ENCODE peak calls at places on chromosomes 6 and 20, in four cellular contexts. R is pons, K is T follicular helper cell, X is pancreas. N is an unnamed sample.

GRCh38 chr6:111586554-111586953 is 19.1 kb downstream of the TRAF3IP2 start:
- DNase-seq in R (no peak), K (no peak), X (no peak), N (no peak)

GRCh38 chr20:61307686-61308085 is 55.6 kb downstream of the CDH4 start:
- DNase-seq in R (no peak), K (no peak), X (no peak), N (no peak)

GRCh38 chr20:57838670-57839142 is 128.9 kb upstream of the PMEPA1 start:
- DNase-seq in R (no peak), K (no peak), X (no peak), N (no peak)

GRCh38 chr6:119758385-119758784 is 408.8 kb upstream of the MAN1A1 start:
- DNase-seq in R (no peak), K (no peak), X (no peak), N (no peak)

GRCh38 chr6:52325695-52326471 is 36.1 kb upstream of the PAQR8 start:
- DNase-seq in R (no peak), K (no peak), X (no peak), N (no peak)

GRCh38 chr6:66849843-66850242 is 1142.8 kb upstream of the EYS start:
- DNase-seq in R (no peak), K (no peak), X (no peak), N (no peak)

GRCh38 chr6:34284563-34285545 is 36.0 kb upstream of the SMIM29 start:
- DNase-seq in R (peak), K (no peak), X (no peak), N (no peak)

GRCh38 chr20:47492284-47492683 is 9.4 kb upstream of the NCOA3 start:
- DNase-seq in R (no peak), K (no peak), X (no peak), N (no peak)

GRCh38 chr20:3679749-3680700 is 1.8 kb downstream of the ADAM33 start:
- DNase-seq in R (no peak), K (no peak), X (no peak), N (peak)

GRCh38 chr6:89520730-89521129 is 87.8 kb downstream of the ANKRD6 start:
- DNase-seq in R (no peak), K (no peak), X (no peak), N (no peak)

N was measured in chondrocyte.